ENCODE peak calls at places on chromosomes 16 and 17, in ten cellular contexts. S is thoracic aorta; L is CD4-positive, CD25-positive, alpha-beta regulatory T cell; C is CD4-positive, alpha-beta memory T cell; I is astrocyte of the spinal cord; Z is fibroblast of mammary gland; F is sigmoid colon; O is bronchial epithelial cell; U is AG10803; R is cardiac muscle cell. T is an unnamed sample.

GRCh38 chr16:66970775-66971725 is 10.0 kb downstream of the CES3 start:
- DNase-seq in U (no peak), I (peak; percentile 35), C (no peak), F (no peak), O (peak; percentile 35), Z (peak; percentile 54), S (no peak), L (no peak), R (no peak), T (no peak)

GRCh38 chr16:84194470-84195200 is 3.7 kb downstream of the ADAD2 start:
- DNase-seq in R (no peak), O (no peak), U (no peak), C (peak; percentile 53), L (no peak), Z (no peak), I (no peak), F (no peak), S (no peak), T (peak; percentile 31)

GRCh38 chr16:78560997-78561396 is 461.5 kb downstream of the WWOX start:
- DNase-seq in S (no peak), U (no peak), O (no peak), L (no peak), Z (no peak), C (no peak), I (no peak), R (no peak), F (no peak), T (no peak)

GRCh38 chr17:77257169-77257568 is 116.4 kb downstream of the SEC14L1 start:
- DNase-seq in L (no peak), F (no peak), Z (no peak), U (no peak), S (no peak), R (no peak), C (no peak), O (no peak), I (no peak), T (no peak)

GRCh38 chr16:88638323-88639230 is at the start of gene IL17C:
- DNase-seq in O (no peak), I (no peak), L (peak; percentile 30), U (no peak), S (no peak), R (no peak), Z (no peak), C (peak; percentile 44), F (no peak), T (no peak)

GRCh38 chr17:46928472-46929261 is 5.7 kb downstream of the GOSR2 start:
- DNase-seq in L (no peak), S (no peak), U (no peak), I (no peak), Z (no peak), R (no peak), F (no peak), O (no peak), C (no peak), T (no peak)

GRCh38 chr17:57210224-57210553 is 46.1 kb upstream of the MSI2 start:
- DNase-seq in U (no peak), S (no peak), L (no peak), C (no peak), F (no peak), R (no peak), I (peak; percentile 14), Z (peak; percentile 45), O (peak; percentile 89), T (no peak)

GRCh38 chr17:79678856-79679255 is 51.9 kb upstream of the ENPP7 start:
- DNase-seq in O (no peak), F (no peak), U (no peak), C (no peak), S (no peak), R (no peak), I (no peak), Z (no peak), L (no peak), T (no peak)

GRCh38 chr17:10613775-10614513 is 43.2 kb downstream of the MYH3 start:
- DNase-seq in U (peak; percentile 79), Z (peak; percentile 71), I (no peak), C (no peak), R (peak; percentile 39), F (no peak), S (no peak), L (no peak), O (no peak), T (no peak)

GRCh38 chr17:4786516-4786915 is 352 bp upstream of the VMO1 start:
- DNase-seq in R (peak; percentile 38), L (no peak), U (peak; percentile 22), S (no peak), F (no peak), O (no peak), C (no peak), Z (peak; percentile 18), I (no peak), T (no peak)

GRCh38 chr17:4788807-4789700 is at the start of gene GLTPD2:
- DNase-seq in Z (no peak), L (no peak), C (no peak), I (no peak), F (no peak), O (no peak), S (no peak), R (peak; percentile 11), U (no peak), T (no peak)

GRCh38 chr17:4789951-4790704 is 1.4 kb downstream of the GLTPD2 start:
- DNase-seq in I (peak; percentile 92), R (peak; percentile 90), S (peak; percentile 57), C (peak; percentile 80), Z (peak; percentile 98), L (peak; percentile 69), F (peak; percentile 94), O (peak; percentile 98), U (peak; percentile 78), T (peak; percentile 85)

GRCh38 chr17:4789701-4789950 is 862 bp downstream of the GLTPD2 start:
- DNase-seq in S (no peak), L (no peak), U (no peak), R (no peak), O (no peak), Z (no peak), F (no peak), I (no peak), C (no peak), T (no peak)

DNA sequence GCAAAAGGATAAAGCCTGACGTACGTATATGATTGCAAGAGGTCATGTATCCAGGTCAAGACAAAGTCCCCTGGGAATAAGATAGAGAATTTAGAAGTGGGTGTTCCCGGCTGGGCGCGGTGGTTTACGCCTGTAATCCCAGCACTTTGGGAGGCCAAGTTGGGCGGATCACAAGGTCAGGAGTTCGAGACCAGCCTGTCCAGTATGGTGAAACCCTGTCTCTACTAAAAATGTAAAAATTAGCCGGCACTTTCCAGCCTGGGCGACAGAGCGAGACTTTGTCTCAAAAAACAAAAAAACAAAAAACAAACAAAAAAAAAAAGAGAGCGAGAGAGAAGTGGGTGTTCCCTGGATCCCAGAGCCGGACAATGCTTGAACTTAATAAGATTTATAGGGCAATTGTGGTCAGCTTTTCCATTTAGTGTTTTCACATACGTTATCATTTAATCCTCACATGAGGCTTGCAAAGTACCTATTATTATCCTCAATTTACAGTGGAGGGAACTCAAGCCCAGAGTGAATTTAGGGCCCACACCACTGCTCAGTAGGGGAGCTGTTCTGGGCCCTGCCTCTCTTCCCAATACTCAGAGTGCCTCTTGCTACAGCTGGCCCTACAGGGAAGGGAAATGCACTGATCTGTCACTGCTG is 481 bp upstream of the GLTPD2 start:
- DNase-seq in R (peak; percentile 2), I (no peak), S (no peak), L (no peak), O (no peak), Z (peak; percentile 77), U (no peak), F (no peak), C (no peak), T (no peak)
- H3K4me3 ChIP-seq in R (peak overlapping the region; percentile 47), I (no peak overlapping the region), S (peak overlapping the region; percentile 95), L (no peak overlapping the region), O (peak overlapping the region; percentile 77), Z (no peak overlapping the region), U (no peak overlapping the region), F (no peak overlapping the region), C (no peak overlapping the region), T (no peak overlapping the region)

GRCh38 chr16:70746040-70746707 is 54.8 kb downstream of the VAC14 start:
- DNase-seq in U (peak; percentile 86), R (peak; percentile 84), Z (peak; percentile 96), O (peak; percentile 82), I (peak; percentile 69), L (no peak), S (peak; percentile 88), C (no peak), F (peak; percentile 94), T (no peak)
- H3K4me3 ChIP-seq in U (no peak overlapping the region), R (no peak overlapping the region), Z (no peak overlapping the region), O (no peak overlapping the region), I (no peak overlapping the region), L (no peak overlapping the region), S (peak overlapping the region; percentile 16), C (no peak overlapping the region), F (no peak overlapping the region), T (no peak overlapping the region)

GRCh38 chr16:73036074-73036826 is 11.7 kb downstream of the ZFHX3 start:
- DNase-seq in S (no peak), L (no peak), O (no peak), R (no peak), Z (no peak), F (no peak), C (no peak), U (no peak), I (no peak), T (no peak)
- H3K4me3 ChIP-seq in S (peak overlapping the region; percentile 35), L (no peak overlapping the region), O (no peak overlapping the region), R (no peak overlapping the region), Z (no peak overlapping the region), F (no peak overlapping the region), C (no peak overlapping the region), U (no peak overlapping the region), I (no peak overlapping the region), T (no peak overlapping the region)

GRCh38 chr16:30069575-30070462 is 4.3 kb downstream of the ALDOA start:
- DNase-seq in R (peak; percentile 58), I (no peak), O (no peak), F (peak; percentile 89), U (no peak), L (no peak), Z (peak; percentile 32), C (no peak), S (no peak), T (no peak)

GRCh38 chr16:30067584-30067916 is 2.0 kb downstream of the ALDOA start:
- DNase-seq in C (no peak), O (no peak), I (no peak), S (no peak), F (no peak), L (no peak), R (no peak), U (no peak), Z (no peak), T (no peak)

GRCh38 chr16:30066882-30067583 is 1.5 kb downstream of the ALDOA start:
- DNase-seq in L (no peak), U (no peak), F (peak; percentile 77), O (no peak), S (no peak), R (no peak), I (no peak), C (no peak), Z (no peak), T (no peak)

GRCh38 chr16:30068750-30069574 is 3.4 kb downstream of the ALDOA start:
- DNase-seq in O (peak; percentile 18), U (no peak), F (no peak), C (peak; percentile 66), S (no peak), I (no peak), Z (peak; percentile 48), L (peak; percentile 47), R (no peak), T (peak; percentile 38)

DNA sequence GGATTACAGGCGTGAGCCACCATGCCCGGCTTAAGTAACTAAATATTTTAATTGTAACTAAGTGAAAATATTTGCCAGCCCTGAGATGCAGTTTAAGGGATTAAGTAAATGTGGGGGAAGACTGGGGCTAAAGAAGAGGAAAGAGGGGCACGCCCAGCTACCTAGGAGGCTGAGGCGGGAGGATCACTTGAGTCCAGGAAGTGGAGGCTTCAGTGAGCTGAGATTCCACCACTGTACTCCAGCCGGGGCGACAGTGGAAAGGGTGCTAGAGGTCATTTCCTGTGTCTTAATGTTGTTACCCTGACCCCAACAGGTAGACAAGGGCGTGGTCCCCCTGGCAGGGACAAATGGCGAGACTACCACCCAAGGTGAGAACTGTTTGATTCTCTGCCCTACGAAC is 2.8 kb downstream of the ALDOA start:
- DNase-seq in Z (no peak), C (no peak), F (no peak), U (no peak), I (no peak), L (no peak), O (no peak), S (no peak), R (no peak), T (no peak)
- H3K4me3 ChIP-seq in Z (no peak overlapping the region), C (no peak overlapping the region), F (no peak overlapping the region), U (peak overlapping the region; percentile 31), I (no peak overlapping the region), L (no peak overlapping the region), O (no peak overlapping the region), S (no peak overlapping the region), R (no peak overlapping the region), T (no peak overlapping the region)